ENCODE peak calls at places on chromosome 11, in five cellular contexts. K is mammary epithelial cell, M is uterus, P is IMR-90, I is Peyer's patch. S is an unnamed sample.

GRCh38 chr11:58654908-58655296 is 32.4 kb downstream of the CNTF start:
- DNase-seq in K (peak), M (no peak), P (no peak), I (no peak), S (no peak)

GRCh38 chr11:117953029-117953671 is 23.9 kb upstream of the TMPRSS13 start:
- DNase-seq in K (no peak), M (no peak), P (no peak), I (no peak), S (no peak)

GRCh38 chr11:46367244-46367915 is 14.1 kb upstream of the MDK start:
- DNase-seq in K (no peak), M (peak), P (peak), I (peak), S (peak)

GRCh38 chr11:72899238-72899637 is 85.0 kb downstream of the ATG16L2 start:
- DNase-seq in K (peak), M (no peak), P (peak), I (no peak), S (no peak)

GRCh38 chr11:3080104-3080503 is 22.9 kb upstream of the CARS1 start:
- DNase-seq in K (no peak), M (no peak), P (peak), I (no peak), S (no peak)

GRCh38 chr11:21133244-21133643 is 463.9 kb downstream of the NELL1 start:
- DNase-seq in K (no peak), M (no peak), P (no peak), I (no peak), S (no peak)

GRCh38 chr11:123531325-123531724 is 101.3 kb downstream of the GRAMD1B start:
- DNase-seq in K (no peak), M (no peak), P (no peak), I (no peak), S (no peak)

GRCh38 chr11:129440028-129440630 is 64.5 kb downstream of the BARX2 start:
- DNase-seq in K (peak), M (no peak), P (no peak), I (no peak), S (no peak)

GRCh38 chr11:20097319-20098221 is 62.7 kb downstream of the DBX1 start:
- DNase-seq in K (peak), M (peak), P (peak), I (no peak), S (peak)

GRCh38 chr11:124762077-124762623 is at the start of gene ESAM:
- DNase-seq in K (no peak), M (no peak), P (no peak), I (peak), S (no peak)

GRCh38 chr11:111660822-111661221 is 58.6 kb downstream of the SIK2 start:
- DNase-seq in K (no peak), M (no peak), P (peak), I (no peak), S (no peak)

GRCh38 chr11:120985718-120986569 is 38.0 kb upstream of the TBCEL start:
- DNase-seq in K (peak), M (peak), P (peak), I (no peak), S (peak)

GRCh38 chr11:10072142-10072541 is 221.9 kb downstream of the SBF2 start:
- DNase-seq in K (no peak), M (no peak), P (peak), I (no peak), S (peak)

GRCh38 chr11:77287136-77287535 is 14.3 kb downstream of the GDPD4 start:
- DNase-seq in K (no peak), M (no peak), P (peak), I (no peak), S (no peak)

GRCh38 chr11:66934971-66935779 is 23.0 kb downstream of the PC start:
- DNase-seq in K (no peak), M (no peak), P (peak), I (no peak), S (no peak)

GRCh38 chr11:126149759-126150236 is 61.7 kb downstream of the RPUSD4 start:
- DNase-seq in K (no peak), M (peak), P (no peak), I (no peak), S (peak)

GRCh38 chr11:64044730-64045386 is 9.1 kb downstream of the FLRT1 start:
- DNase-seq in K (no peak), M (no peak), P (no peak), I (no peak), S (no peak)

GRCh38 chr11:2202071-2202899 is 30.7 kb upstream of the TH start:
- DNase-seq in K (peak), M (no peak), P (no peak), I (no peak), S (peak)

GRCh38 chr11:103920449-103920848 is 116.0 kb upstream of the DDI1 start:
- DNase-seq in K (peak), M (no peak), P (peak), I (no peak), S (no peak)

GRCh38 chr11:43214471-43214870 is 97.3 kb upstream of the API5 start:
- DNase-seq in K (no peak), M (no peak), P (no peak), I (no peak), S (no peak)

GRCh38 chr11:64306876-64307622 is 1.7 kb downstream of the ESRRA start:
- DNase-seq in K (no peak), M (no peak), P (no peak), I (no peak), S (peak)

GRCh38 chr11:126834149-126834548 is 166.4 kb downstream of the KIRREL3 start:
- DNase-seq in K (peak), M (no peak), P (peak), I (no peak), S (no peak)

GRCh38 chr11:65853249-65853979 is 4.6 kb downstream of the CFL1 start:
- DNase-seq in K (no peak), M (no peak), P (no peak), I (no peak), S (peak)

GRCh38 chr11:97850726-97851125 is 1170.0 kb upstream of the CNTN5 start:
- DNase-seq in K (no peak), M (no peak), P (no peak), I (no peak), S (no peak)

GRCh38 chr11:36574486-36574885 is 6.7 kb downstream of the RAG1 start:
- DNase-seq in K (no peak), M (no peak), P (no peak), I (no peak), S (no peak)

GRCh38 chr11:19715373-19715772 is 2.7 kb downstream of the NAV2 start:
- DNase-seq in K (peak), M (peak), P (peak), I (no peak), S (peak)

GRCh38 chr11:116193321-116194114 is 579.3 kb downstream of the BUD13 start:
- DNase-seq in K (peak), M (peak), P (peak), I (no peak), S (no peak)

GRCh38 chr11:46381836-46382643 is 571 bp downstream of the MDK start:
- DNase-seq in K (no peak), M (no peak), P (no peak), I (no peak), S (peak)

GRCh38 chr11:87063982-87064381 is 26.2 kb downstream of the TMEM135 start:
- DNase-seq in K (peak), M (no peak), P (peak), I (no peak), S (peak)

DNA sequence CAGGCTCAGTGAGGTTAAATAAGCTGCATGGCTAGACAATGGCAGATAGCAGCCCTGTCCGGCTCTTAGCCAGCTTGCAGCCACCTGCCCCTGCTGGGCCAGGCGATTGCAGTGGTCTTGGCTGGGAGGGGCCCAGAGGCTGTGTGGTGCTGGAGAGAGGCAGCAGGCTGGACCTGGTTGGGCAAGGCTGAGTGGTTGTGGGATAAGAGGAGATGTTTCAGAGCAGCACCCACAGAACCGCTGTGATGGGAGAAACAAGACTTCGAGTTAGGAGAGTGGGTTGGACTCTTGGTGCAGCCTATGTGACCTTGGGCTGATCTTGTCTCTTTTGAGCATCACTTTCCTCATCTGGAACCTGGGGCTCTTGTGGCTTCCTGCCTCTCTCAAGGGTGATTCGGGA is 25.5 kb downstream of the PTPRJ start:
- DNase-seq in K (no peak), M (no peak), P (no peak), I (no peak), S (no peak)
- H3K4me3 ChIP-seq in K (no peak), M (no peak), P (no peak), I (no peak), S (no peak)

DNA sequence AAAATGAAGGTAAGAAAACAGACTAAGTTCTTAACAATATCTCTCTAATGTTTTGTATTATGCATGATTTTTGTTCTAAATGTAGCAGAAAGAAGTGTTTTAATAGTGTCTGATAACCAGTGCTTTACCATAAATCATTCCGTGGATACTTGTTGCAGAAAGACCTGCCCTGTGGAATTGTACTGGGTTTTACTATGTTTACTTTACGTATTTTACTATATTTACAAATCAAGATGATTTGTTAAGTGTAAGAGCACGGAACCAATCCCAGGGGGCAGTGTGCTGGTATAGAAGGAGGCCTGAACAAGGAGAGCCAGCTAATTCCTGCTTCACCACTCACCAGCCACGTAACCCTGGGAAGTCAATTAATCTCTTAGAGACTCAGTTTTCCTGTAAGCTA is 1.4 kb downstream of the HTR3B start:
- DNase-seq in K (no peak), M (no peak), P (peak), I (no peak), S (no peak)
- TF ChIP-seq CTCF in K (no peak), M (no peak), P (peak), I (no peak), S (peak)

DNA sequence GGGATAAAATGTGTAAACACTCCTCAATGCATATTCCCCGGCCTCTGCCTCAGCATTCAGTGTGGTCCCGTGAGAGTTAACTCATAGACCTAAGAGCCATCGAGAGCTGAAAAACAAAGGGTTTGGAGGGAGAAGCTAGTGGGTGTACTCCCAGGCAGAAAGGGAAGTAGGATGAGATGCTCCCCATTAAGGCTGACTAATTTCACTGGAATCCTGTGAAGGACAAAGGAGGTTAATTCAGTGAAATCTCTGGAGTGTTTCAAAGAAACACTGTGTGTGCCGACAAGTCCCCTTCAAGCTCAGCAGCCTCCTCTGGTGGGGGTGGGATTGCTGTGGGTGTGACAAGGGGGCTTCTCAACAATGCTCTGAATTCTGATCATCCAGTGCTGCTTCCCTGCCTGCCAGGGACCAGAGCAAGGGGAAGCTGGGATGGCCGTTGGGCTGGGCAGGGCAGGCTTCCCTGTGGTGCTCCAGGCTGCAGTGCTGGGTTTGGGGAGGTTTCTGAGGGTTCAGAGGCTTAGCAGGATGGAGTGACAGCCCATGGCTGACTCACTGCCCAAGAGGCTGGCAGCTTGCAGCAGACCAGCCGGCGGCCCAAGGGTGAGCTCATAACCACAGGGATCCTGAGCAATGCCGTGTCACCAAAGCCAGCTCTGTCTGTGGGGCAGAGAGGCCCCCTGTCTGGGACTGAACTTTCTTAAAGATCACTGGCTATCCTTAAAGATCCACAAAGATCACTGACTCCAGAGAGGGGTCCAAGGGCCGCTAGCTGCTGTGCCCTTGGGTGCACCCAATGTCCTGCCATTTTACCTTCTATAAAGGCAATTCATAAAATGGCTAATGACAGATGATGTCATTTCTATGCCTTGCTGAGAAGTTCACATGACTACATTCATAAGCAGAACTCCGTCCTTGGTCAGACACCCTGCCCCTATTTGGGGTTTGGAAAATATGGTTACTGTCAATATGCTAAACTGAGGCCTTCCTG is 61.3 kb upstream of the BMAL1 start:
- DNase-seq in K (peak), M (no peak), P (peak), I (no peak), S (peak)
- H3K4me3 ChIP-seq in K (no peak), M (no peak), P (peak), I (no peak), S (peak)

DNA sequence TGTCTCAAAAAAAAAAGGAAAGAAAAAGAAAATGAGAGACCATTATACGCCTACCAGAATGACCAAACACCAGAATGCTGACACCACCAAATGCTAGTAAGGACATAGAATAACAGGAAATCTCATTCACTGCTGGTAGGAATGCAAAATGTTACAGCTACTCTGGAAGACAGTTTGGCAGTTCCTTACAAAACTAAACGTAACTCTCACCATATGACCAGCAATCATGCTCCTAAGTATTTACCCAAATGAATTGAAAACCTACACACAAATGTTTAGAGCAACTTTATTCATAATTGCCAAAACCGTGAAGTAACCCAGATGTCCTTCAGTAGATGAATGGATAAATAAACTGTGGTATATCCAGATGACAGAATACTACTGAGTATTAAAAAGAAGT is 7.2 kb downstream of the CHKA start:
- DNase-seq in K (no peak), M (no peak), P (peak), I (no peak), S (peak)
- TF ChIP-seq CTCF in K (no peak), M (no peak), P (peak), I (no peak), S (peak)

GRCh38 chr11:35330924-35331323 is 88.4 kb downstream of the SLC1A2 start:
- DNase-seq in K (no peak), M (no peak), P (no peak), I (peak), S (no peak)
- H3K4me3 ChIP-seq in K (no peak), M (no peak), P (no peak), I (no peak), S (no peak)

GRCh38 chr11:38824573-38824972 is 2226.5 kb upstream of the RAG2 start:
- DNase-seq in K (peak), M (no peak), P (peak), I (no peak), S (no peak)
- TF ChIP-seq CTCF in K (peak), M (no peak), P (peak), I (no peak), S (no peak)

GRCh38 chr11:119901657-119902577 is 172.9 kb upstream of the NECTIN1 start:
- DNase-seq in K (no peak), M (no peak), P (no peak), I (no peak), S (no peak)
- H3K4me3 ChIP-seq in K (no peak), M (no peak), P (no peak), I (no peak), S (no peak)